ENCODE peak calls at places on chromosome 10, in four cellular contexts. One of them, this sample, is unnamed.

GRCh38 chr10:28091913-28092312 is 93.0 kb upstream of the ODAD2 start:
- DNase-seq in A549: no peak
- DNase-seq in K562: no peak
- DNase-seq in WTC11: no peak
- DNase-seq in this sample: no peak

GRCh38 chr10:121926669-121927360 is 1.0 kb downstream of the ATE1 start:
- DNase-seq in WTC11: no peak
- DNase-seq in A549: peak
- DNase-seq in K562: peak
- DNase-seq in this sample: no peak

GRCh38 chr10:124285587-124286527 is 132.9 kb downstream of the OAT start:
- DNase-seq in K562: no peak
- DNase-seq in WTC11: peak
- DNase-seq in A549: no peak
- DNase-seq in this sample: no peak

GRCh38 chr10:639751-640672 is 49.5 kb downstream of the DIP2C start:
- DNase-seq in K562: no peak
- DNase-seq in WTC11: no peak
- DNase-seq in A549: no peak
- DNase-seq in this sample: no peak

GRCh38 chr10:132135398-132135872 is 51.3 kb upstream of the DPYSL4 start:
- DNase-seq in K562: no peak
- DNase-seq in WTC11: no peak
- DNase-seq in A549: no peak
- DNase-seq in this sample: no peak

GRCh38 chr10:60314306-60314940 is 75.3 kb downstream of the ANK3 start:
- DNase-seq in K562: no peak
- DNase-seq in WTC11: no peak
- DNase-seq in A549: no peak
- DNase-seq in this sample: no peak

GRCh38 chr10:49280001-49280408 is 19.0 kb upstream of the C10orf71 start:
- DNase-seq in WTC11: no peak
- DNase-seq in K562: no peak
- DNase-seq in A549: no peak
- DNase-seq in this sample: no peak

GRCh38 chr10:33198610-33199009 is 135.9 kb downstream of the NRP1 start:
- DNase-seq in A549: no peak
- DNase-seq in WTC11: no peak
- DNase-seq in K562: no peak
- DNase-seq in this sample: peak

GRCh38 chr10:68829494-68829893 is 2.2 kb downstream of the STOX1 start:
- DNase-seq in K562: no peak
- DNase-seq in A549: no peak
- DNase-seq in WTC11: no peak
- DNase-seq in this sample: no peak

GRCh38 chr10:70925377-70926214 is 37.2 kb upstream of the PCBD1 start:
- DNase-seq in K562: peak
- DNase-seq in A549: peak
- DNase-seq in WTC11: peak
- DNase-seq in this sample: no peak

GRCh38 chr10:113520606-113521481 is 32.0 kb upstream of the HABP2 start:
- DNase-seq in A549: peak
- DNase-seq in K562: peak
- DNase-seq in WTC11: peak
- DNase-seq in this sample: peak

GRCh38 chr10:119415536-119416527 is 126.7 kb downstream of the RGS10 start:
- DNase-seq in WTC11: no peak
- DNase-seq in A549: no peak
- DNase-seq in K562: no peak
- DNase-seq in this sample: no peak

GRCh38 chr10:483266-483665 is 206.2 kb downstream of the DIP2C start:
- DNase-seq in K562: no peak
- DNase-seq in A549: no peak
- DNase-seq in WTC11: no peak
- DNase-seq in this sample: no peak

GRCh38 chr10:126204320-126204719 is 184.0 kb downstream of the ADAM12 start:
- DNase-seq in K562: no peak
- DNase-seq in A549: peak
- DNase-seq in WTC11: no peak
- DNase-seq in this sample: no peak

GRCh38 chr10:3780766-3781457 is 4.1 kb downstream of the KLF6 start:
- DNase-seq in K562: no peak
- DNase-seq in A549: no peak
- DNase-seq in WTC11: no peak
- DNase-seq in this sample: no peak

GRCh38 chr10:71852335-71852937 is 1.4 kb upstream of the PSAP start:
- DNase-seq in A549: no peak
- DNase-seq in K562: no peak
- DNase-seq in WTC11: no peak
- DNase-seq in this sample: no peak

GRCh38 chr10:58280982-58281752 is 12.2 kb downstream of the CISD1 start:
- DNase-seq in A549: no peak
- DNase-seq in WTC11: no peak
- DNase-seq in K562: no peak
- DNase-seq in this sample: no peak

GRCh38 chr10:124648738-124649137 is 95.4 kb downstream of the FAM53B start:
- DNase-seq in K562: peak
- DNase-seq in WTC11: no peak
- DNase-seq in A549: no peak
- DNase-seq in this sample: no peak

GRCh38 chr10:26475448-26475847 is 37.3 kb downstream of the APBB1IP start:
- DNase-seq in K562: no peak
- DNase-seq in WTC11: no peak
- DNase-seq in A549: no peak
- DNase-seq in this sample: no peak

GRCh38 chr10:98378722-98379121 is 36.3 kb downstream of the PYROXD2 start:
- DNase-seq in WTC11: no peak
- DNase-seq in K562: no peak
- DNase-seq in A549: no peak
- DNase-seq in this sample: no peak

GRCh38 chr10:117399341-117400196 is 24.3 kb upstream of the PDZD8 start:
- DNase-seq in WTC11: no peak
- DNase-seq in K562: no peak
- DNase-seq in A549: no peak
- DNase-seq in this sample: peak

GRCh38 chr10:84829121-84829520 is 500.7 kb downstream of the CCSER2 start:
- DNase-seq in K562: no peak
- DNase-seq in A549: no peak
- DNase-seq in WTC11: no peak
- DNase-seq in this sample: no peak

GRCh38 chr10:84824525-84824924 is 496.1 kb downstream of the CCSER2 start:
- DNase-seq in K562: no peak
- DNase-seq in A549: no peak
- DNase-seq in WTC11: no peak
- DNase-seq in this sample: no peak

GRCh38 chr10:84822926-84823325 is 494.5 kb downstream of the CCSER2 start:
- DNase-seq in A549: no peak
- DNase-seq in WTC11: no peak
- DNase-seq in K562: no peak
- DNase-seq in this sample: no peak

GRCh38 chr10:84825330-84825729 is 496.9 kb downstream of the CCSER2 start:
- DNase-seq in K562: no peak
- DNase-seq in A549: no peak
- DNase-seq in WTC11: no peak
- DNase-seq in this sample: no peak

GRCh38 chr10:84826704-84827103 is 498.3 kb downstream of the CCSER2 start:
- DNase-seq in A549: no peak
- DNase-seq in WTC11: no peak
- DNase-seq in K562: no peak
- DNase-seq in this sample: no peak
- TF ChIP-seq NR3C1 in A549: no peak
- TF ChIP-seq NR3C1 in WTC11: no peak
- TF ChIP-seq NR3C1 in K562: no peak
- TF ChIP-seq NR3C1 in this sample: no peak

GRCh38 chr10:42975558-42976352 is 101.1 kb upstream of the RET start:
- DNase-seq in K562: peak
- DNase-seq in A549: peak
- DNase-seq in WTC11: peak
- DNase-seq in this sample: peak
- TF ChIP-seq NR3C1 in K562: no peak
- TF ChIP-seq NR3C1 in A549: no peak
- TF ChIP-seq NR3C1 in WTC11: no peak
- TF ChIP-seq NR3C1 in this sample: no peak

GRCh38 chr10:103277713-103278299 is 868 bp downstream of the INA start:
- DNase-seq in WTC11: peak
- DNase-seq in K562: no peak
- DNase-seq in A549: no peak
- DNase-seq in this sample: no peak

GRCh38 chr10:103278424-103278823 is 1.5 kb downstream of the INA start:
- DNase-seq in K562: no peak
- DNase-seq in A549: no peak
- DNase-seq in WTC11: no peak
- DNase-seq in this sample: no peak

GRCh38 chr10:103276941-103277712 is at the start of gene INA:
- DNase-seq in K562: no peak
- DNase-seq in WTC11: peak
- DNase-seq in A549: peak
- DNase-seq in this sample: no peak

GRCh38 chr10:103280505-103280904 is 3.6 kb downstream of the INA start:
- DNase-seq in WTC11: no peak
- DNase-seq in A549: no peak
- DNase-seq in K562: no peak
- DNase-seq in this sample: no peak

GRCh38 chr10:103278862-103279298 is 1.9 kb downstream of the INA start:
- DNase-seq in A549: no peak
- DNase-seq in WTC11: peak
- DNase-seq in K562: peak
- DNase-seq in this sample: no peak
- TF ChIP-seq NR3C1 in A549: no peak
- TF ChIP-seq NR3C1 in WTC11: no peak
- TF ChIP-seq NR3C1 in K562: no peak
- TF ChIP-seq NR3C1 in this sample: no peak

DNA sequence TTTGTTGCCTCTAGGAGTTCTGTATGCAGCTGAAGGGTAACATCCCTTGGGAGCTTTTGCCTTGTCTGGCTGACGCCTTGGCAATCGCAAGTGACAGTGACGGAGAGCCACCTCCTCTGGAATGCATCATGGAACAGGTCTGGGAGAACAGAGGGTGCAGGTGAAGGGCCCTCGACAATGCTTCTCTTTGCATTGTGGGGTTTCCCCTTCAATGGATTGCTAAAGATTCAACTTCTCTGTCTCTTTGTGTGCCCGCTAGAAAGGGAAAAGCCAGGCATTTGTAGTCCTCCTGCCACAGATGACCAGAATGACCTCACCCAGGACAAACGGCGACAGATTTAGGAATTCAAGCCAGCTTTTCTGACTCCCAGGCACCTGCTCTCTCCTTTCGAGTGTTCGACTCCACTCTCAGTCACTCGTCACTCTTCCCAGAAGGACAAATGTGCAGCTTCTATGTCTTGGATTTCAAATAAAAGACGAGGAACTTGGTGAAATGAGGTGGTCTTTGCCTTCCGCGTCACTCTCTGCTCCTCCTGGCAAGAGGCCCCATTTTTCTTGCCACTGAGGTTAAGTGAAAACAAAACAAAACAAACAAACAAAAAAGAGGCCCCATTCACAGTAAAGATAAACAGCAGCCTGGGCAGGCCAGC is 26.1 kb downstream of the IL2RA start:
- DNase-seq in WTC11: no peak
- DNase-seq in K562: no peak
- DNase-seq in A549: no peak
- DNase-seq in this sample: no peak
- TF ChIP-seq NR3C1 in WTC11: no peak
- TF ChIP-seq NR3C1 in K562: no peak
- TF ChIP-seq NR3C1 in A549: no peak
- TF ChIP-seq NR3C1 in this sample: no peak

DNA sequence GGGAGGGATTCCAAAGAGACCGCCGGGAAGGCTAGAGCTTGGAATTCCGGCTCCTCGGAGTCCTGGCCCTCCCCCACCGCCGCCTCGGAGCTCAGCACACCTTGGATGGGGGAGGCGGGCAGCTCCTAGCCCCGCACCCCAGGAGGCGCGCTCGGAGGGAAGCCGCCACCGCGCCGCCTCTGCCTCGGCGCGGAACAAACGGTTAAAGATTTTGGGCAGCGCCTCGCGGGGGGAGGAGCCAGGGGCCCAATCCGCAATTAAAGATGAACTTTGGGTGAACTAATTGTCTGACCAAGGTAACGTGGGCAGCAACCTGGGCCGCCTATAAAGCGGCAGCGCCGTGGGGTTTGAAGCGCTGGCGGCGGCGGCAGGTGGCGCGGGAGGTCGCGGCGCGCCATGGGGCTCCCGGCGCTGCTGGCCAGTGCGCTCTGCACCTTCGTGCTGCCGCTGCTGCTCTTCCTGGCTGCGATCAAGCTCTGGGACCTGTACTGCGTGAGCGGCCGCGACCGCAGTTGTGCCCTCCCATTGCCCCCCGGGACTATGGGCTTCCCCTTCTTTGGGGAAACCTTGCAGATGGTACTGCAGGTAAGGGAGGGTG is at the start of gene CYP26A1:
- DNase-seq in A549: peak
- DNase-seq in K562: peak
- DNase-seq in WTC11: peak
- DNase-seq in this sample: no peak
- TF ChIP-seq NR3C1 in A549: no peak
- TF ChIP-seq NR3C1 in K562: no peak
- TF ChIP-seq NR3C1 in WTC11: no peak
- TF ChIP-seq NR3C1 in this sample: no peak

GRCh38 chr10:109894516-109894915 is 28.8 kb downstream of the XPNPEP1 start:
- DNase-seq in A549: no peak
- DNase-seq in K562: no peak
- DNase-seq in WTC11: no peak
- DNase-seq in this sample: no peak
- TF ChIP-seq NR3C1 in A549: no peak
- TF ChIP-seq NR3C1 in K562: no peak
- TF ChIP-seq NR3C1 in WTC11: no peak
- TF ChIP-seq NR3C1 in this sample: no peak

DNA sequence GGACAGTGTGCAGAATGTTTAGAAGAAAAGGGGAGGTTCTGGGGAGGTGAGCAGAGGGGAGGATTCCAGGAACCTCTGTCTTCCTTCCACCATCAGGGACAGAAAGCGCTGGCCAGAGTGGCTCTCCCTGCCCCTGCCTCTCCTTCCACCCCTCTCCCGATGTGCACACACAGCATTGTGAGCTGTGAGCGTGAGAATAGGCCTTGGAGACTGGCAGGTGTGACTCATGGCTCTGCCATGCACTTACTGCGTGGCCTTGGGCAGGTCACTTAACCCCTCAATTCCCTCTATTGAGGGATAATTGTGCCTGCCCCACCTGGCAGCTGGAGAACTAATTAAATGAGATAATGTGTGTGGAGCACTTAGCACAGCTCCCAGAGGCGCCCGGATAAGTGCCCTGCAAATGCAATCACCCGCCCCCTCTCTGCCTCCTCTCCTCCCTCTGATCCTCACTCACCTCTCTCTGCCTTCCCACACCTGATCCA is 115.4 kb downstream of the ZMIZ1 start:
- DNase-seq in A549: peak
- DNase-seq in WTC11: no peak
- DNase-seq in K562: no peak
- DNase-seq in this sample: peak
- TF ChIP-seq NR3C1 in A549: no peak
- TF ChIP-seq NR3C1 in WTC11: no peak
- TF ChIP-seq NR3C1 in K562: no peak
- TF ChIP-seq NR3C1 in this sample: no peak

GRCh38 chr10:95254629-95255028 is 36.2 kb downstream of the PDLIM1 start:
- DNase-seq in A549: no peak
- DNase-seq in K562: no peak
- DNase-seq in WTC11: no peak
- DNase-seq in this sample: no peak
- TF ChIP-seq NR3C1 in A549: no peak
- TF ChIP-seq NR3C1 in K562: no peak
- TF ChIP-seq NR3C1 in WTC11: no peak
- TF ChIP-seq NR3C1 in this sample: no peak